ENCODE peak calls at places on chromosomes 7 and 10, in seven cellular contexts. X is PC-3; P is body of pancreas; Z is iPS DF 6.9; E is left lung; W is endodermal cell; A is naive thymus-derived CD4-positive, alpha-beta T cell. L is an unnamed sample.

GRCh38 chr7:149839933-149840332 is 1.8 kb downstream of the ZNF862 start:
- DNase-seq in X (no peak), P (no peak), Z (no peak), E (no peak), W (no peak), A (no peak), L (no peak)

GRCh38 chr7:45865594-45866410 is 7.1 kb downstream of the CCDC201 start:
- DNase-seq in X (no peak), P (no peak), Z (no peak), E (no peak), W (no peak), A (no peak), L (no peak)

GRCh38 chr10:51007781-51008180 is 66.5 kb upstream of the PRKG1 start:
- DNase-seq in X (peak), P (no peak), Z (no peak), E (no peak), W (no peak), A (no peak), L (peak)

GRCh38 chr10:98446656-98447221 is at the start of gene HPS1:
- DNase-seq in X (peak), P (peak), Z (no peak), E (peak), W (peak), A (peak), L (peak)

GRCh38 chr10:59131673-59132072 is 44.8 kb upstream of the PHYHIPL start:
- DNase-seq in X (no peak), P (no peak), Z (no peak), E (no peak), W (no peak), A (no peak), L (no peak)

GRCh38 chr10:102555781-102556328 is 52.1 kb downstream of the SUFU start:
- DNase-seq in X (no peak), P (no peak), Z (no peak), E (no peak), W (no peak), A (no peak), L (peak)

GRCh38 chr7:2821161-2821841 is 22.8 kb downstream of the GNA12 start:
- DNase-seq in X (peak), P (peak), Z (peak), E (no peak), W (peak), A (no peak), L (no peak)

GRCh38 chr7:55365103-55365679 is at the start of gene LANCL2:
- DNase-seq in X (peak), P (no peak), Z (no peak), E (no peak), W (no peak), A (no peak), L (no peak)

GRCh38 chr7:16615234-16615633 is 30.3 kb downstream of the ANKMY2 start:
- DNase-seq in X (no peak), P (no peak), Z (no peak), E (no peak), W (peak), A (no peak), L (no peak)

GRCh38 chr7:74269757-74270277 is 15.6 kb upstream of the RFC2 start:
- DNase-seq in X (peak), P (peak), Z (peak), E (peak), W (peak), A (no peak), L (peak)
- H3K27ac ChIP-seq in X (no peak), P (peak), Z (no peak), E (peak), W (no peak), A (no peak), L (no peak)

GRCh38 chr10:96924861-96925260 is 92.8 kb downstream of the LCOR start:
- DNase-seq in X (no peak), P (no peak), Z (no peak), E (no peak), W (no peak), A (no peak), L (no peak)

GRCh38 chr10:96918214-96919002 is 86.3 kb downstream of the LCOR start:
- DNase-seq in X (no peak), P (no peak), Z (no peak), E (no peak), W (no peak), A (no peak), L (no peak)

GRCh38 chr10:96922978-96923948 is 91.2 kb downstream of the LCOR start:
- DNase-seq in X (no peak), P (no peak), Z (no peak), E (no peak), W (no peak), A (no peak), L (no peak)

GRCh38 chr10:96919785-96920425 is 87.8 kb downstream of the LCOR start:
- DNase-seq in X (no peak), P (no peak), Z (no peak), E (no peak), W (no peak), A (no peak), L (peak)

GRCh38 chr10:96921655-96922054 is 89.6 kb downstream of the LCOR start:
- DNase-seq in X (no peak), P (no peak), Z (no peak), E (no peak), W (no peak), A (no peak), L (no peak)
- H3K4me3 ChIP-seq in X (no peak), P (no peak), Z (no peak), E (no peak), W (no peak), A (no peak), L (no peak)

GRCh38 chr10:11173062-11173461 is 155.4 kb downstream of the CELF2 start:
- DNase-seq in X (no peak), P (no peak), Z (no peak), E (no peak), W (peak), A (no peak), L (no peak)
- H3K27ac ChIP-seq in X (no peak), P (no peak), Z (no peak), E (peak), W (no peak), A (peak), L (no peak)

DNA sequence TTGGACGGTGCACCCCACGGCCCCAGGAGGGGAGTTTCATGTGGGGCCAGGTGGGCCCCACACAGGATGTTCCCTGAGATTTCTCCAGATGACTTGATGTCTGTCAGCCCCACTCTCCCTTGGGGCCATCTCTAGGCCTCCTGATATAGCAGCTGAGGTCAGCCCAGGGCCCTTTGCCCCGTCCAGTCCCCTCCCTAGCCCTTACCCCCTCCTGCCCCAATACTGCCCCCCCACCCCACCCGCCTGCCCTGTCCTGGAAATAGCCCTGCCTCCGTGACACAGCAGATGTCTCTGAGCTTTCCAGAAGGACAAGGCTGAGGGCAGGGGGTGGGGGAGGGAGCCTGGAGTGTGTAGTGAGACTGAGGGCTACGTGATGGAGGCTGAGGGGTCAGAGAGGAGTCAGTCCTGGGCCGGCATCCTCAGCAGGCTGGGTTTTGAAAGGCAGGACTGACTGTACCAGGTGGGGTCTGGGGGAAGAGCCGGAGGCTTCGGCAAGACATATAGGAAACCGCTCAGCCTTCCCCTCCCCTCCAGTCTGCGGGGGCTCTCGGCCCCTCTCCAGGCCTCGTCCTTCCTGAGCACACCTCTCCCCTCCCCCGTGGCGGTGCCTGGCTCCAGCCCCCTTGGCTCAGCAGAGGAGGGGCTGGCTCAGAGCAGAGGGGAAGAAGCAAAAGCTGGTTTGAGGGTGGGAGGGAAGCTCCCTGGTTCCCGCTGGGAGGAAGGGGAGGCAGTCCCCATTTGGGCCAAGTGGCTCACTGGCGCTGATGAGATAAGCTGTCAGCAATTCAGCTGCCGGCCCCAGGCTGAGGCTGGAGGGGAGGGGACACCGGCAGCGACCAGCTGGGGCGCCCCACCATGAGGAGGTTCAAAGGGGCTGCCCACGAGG is 2.0 kb downstream of the FLNC start:
- DNase-seq in X (peak), P (no peak), Z (no peak), E (peak), W (peak), A (no peak), L (peak)
- H3K4me3 ChIP-seq in X (peak), P (no peak), Z (peak), E (peak), W (peak), A (no peak), L (peak)

DNA sequence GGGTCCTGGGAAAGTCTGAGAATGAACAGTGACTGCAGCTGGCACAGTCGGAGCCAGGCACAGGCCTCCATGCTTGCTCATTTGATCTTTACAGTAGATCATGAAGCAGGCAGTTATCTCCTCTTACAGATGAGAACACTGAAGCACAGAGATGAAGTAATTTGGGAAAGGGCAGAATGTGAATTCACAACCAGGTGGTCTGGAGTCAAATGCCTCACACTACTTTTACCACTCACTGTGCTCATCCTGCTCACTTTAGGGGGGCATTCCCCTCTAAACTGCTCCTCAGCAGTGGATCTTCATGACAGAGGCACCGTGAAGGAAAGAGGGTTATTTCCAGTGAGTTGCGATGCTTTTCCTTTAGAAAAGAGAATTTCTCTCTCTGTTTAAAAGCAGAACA is 15.1 kb downstream of the SNX10 start:
- DNase-seq in X (no peak), P (no peak), Z (no peak), E (no peak), W (no peak), A (no peak), L (no peak)
- H3K27ac ChIP-seq in X (peak), P (no peak), Z (no peak), E (peak), W (no peak), A (no peak), L (no peak)

L was measured in brain microvascular endothelial cell.